ENCODE peak calls at places on chromosome 20, in nine cellular contexts. N is right atrium auricular region; H is cardiac muscle cell; W is breast epithelium; A is suprapubic skin; L is kidney; C is mucosa of descending colon; P is tibial nerve; J is CD8-positive, alpha-beta T cell. M is an unnamed sample. For H3K9me3 and H3K36me3, the result is how much of the 10 kb centered on the place peaks cover.

GRCh38 chr20:51438136-51438535 is 104.4 kb downstream of the NFATC2 start:
- DNase-seq in L (no peak), A (no peak), N (no peak), J (no peak), C (no peak), W (no peak), P (no peak), H (no peak), M (no peak)

GRCh38 chr20:40563296-40563950 is 125.6 kb downstream of the MAFB start:
- DNase-seq in H (no peak), L (peak), A (peak), J (no peak), P (no peak), C (peak), N (no peak), W (no peak), M (no peak)

GRCh38 chr20:3364323-3365013 is 43.0 kb downstream of the DNAAF9 start:
- DNase-seq in H (no peak), W (no peak), J (no peak), L (no peak), C (no peak), A (no peak), N (no peak), P (no peak), M (no peak)

GRCh38 chr20:36998652-36999051 is 47.1 kb upstream of the SAMHD1 start:
- DNase-seq in L (no peak), W (no peak), H (no peak), P (no peak), J (no peak), A (no peak), N (no peak), C (no peak), M (no peak)

GRCh38 chr20:37445041-37445440 is 76.0 kb upstream of the NNAT start:
- DNase-seq in N (no peak), J (no peak), A (no peak), L (no peak), P (no peak), H (no peak), W (no peak), C (no peak), M (no peak)

GRCh38 chr20:35385733-35386132 is 26.0 kb downstream of the UQCC1 start:
- DNase-seq in H (no peak), C (no peak), N (no peak), A (no peak), P (no peak), L (no peak), W (no peak), J (no peak), M (no peak)

GRCh38 chr20:10729785-10730184 is 56.0 kb upstream of the JAG1 start:
- DNase-seq in L (no peak), C (no peak), A (no peak), J (no peak), N (no peak), H (no peak), W (no peak), P (no peak), M (no peak)

GRCh38 chr20:1307571-1307971 is 21.4 kb downstream of the SDCBP2 start:
- DNase-seq in W (no peak), P (no peak), C (no peak), J (no peak), N (no peak), L (peak), A (no peak), H (no peak), M (no peak)

GRCh38 chr20:37565134-37565811 is 37.6 kb upstream of the BLCAP start:
- DNase-seq in C (no peak), L (no peak), J (no peak), H (no peak), W (no peak), P (no peak), N (peak), A (peak), M (no peak)

GRCh38 chr20:35192071-35192872 is 20.4 kb downstream of the PROCR start:
- DNase-seq in N (no peak), P (no peak), A (no peak), L (no peak), W (no peak), J (no peak), H (peak), C (peak), M (no peak)

GRCh38 chr20:7214081-7214740 is 446.7 kb downstream of the BMP2 start:
- DNase-seq in L (no peak), H (no peak), P (no peak), N (no peak), W (no peak), A (no peak), C (no peak), J (no peak), M (no peak)

GRCh38 chr20:4108495-4109306 is 93.3 kb upstream of the RNF24 start:
- DNase-seq in L (no peak), C (peak), P (peak), N (peak), A (no peak), W (peak), J (peak), H (peak), M (peak)

GRCh38 chr20:6407163-6407562 is 284.3 kb upstream of the FERMT1 start:
- DNase-seq in W (no peak), C (no peak), N (no peak), L (no peak), A (no peak), P (no peak), H (no peak), J (no peak), M (no peak)

GRCh38 chr20:51803157-51803854 is 985 bp upstream of the SALL4 start:
- DNase-seq in H (no peak), W (no peak), L (no peak), N (no peak), J (no peak), P (no peak), A (no peak), C (no peak), M (no peak)

GRCh38 chr20:2729791-2730190 is 37.2 kb downstream of the EBF4 start:
- DNase-seq in C (no peak), H (no peak), J (no peak), N (no peak), P (no peak), W (no peak), A (no peak), L (no peak), M (no peak)

GRCh38 chr20:41173161-41173721 is 35.9 kb downstream of the PLCG1 start:
- DNase-seq in J (peak), C (peak), A (peak), L (peak), H (peak), W (peak), P (peak), N (peak), M (peak)

GRCh38 chr20:21006611-21007010 is 99.5 kb downstream of the LINC00237 start:
- DNase-seq in W (no peak), N (no peak), L (no peak), J (no peak), A (no peak), C (no peak), P (no peak), H (no peak), M (no peak)

GRCh38 chr20:35248641-35249475 is 22.4 kb downstream of the MMP24 start:
- DNase-seq in A (no peak), C (no peak), N (no peak), H (no peak), P (no peak), J (no peak), L (no peak), W (peak), M (no peak)

GRCh38 chr20:50224553-50225255 is 34.1 kb downstream of the CEBPB start:
- DNase-seq in L (peak), J (no peak), H (peak), C (peak), P (peak), W (peak), A (peak), N (peak), M (peak)

GRCh38 chr20:37385176-37385575 is 39.2 kb downstream of the SRC start:
- DNase-seq in W (no peak), N (no peak), A (no peak), L (peak), H (no peak), C (no peak), P (no peak), J (no peak), M (no peak)

GRCh38 chr20:59805266-59805665 is 128.2 kb downstream of the SYCP2 start:
- DNase-seq in J (no peak), H (no peak), N (peak), W (no peak), C (no peak), A (no peak), L (no peak), P (peak), M (no peak)

GRCh38 chr20:9025643-9026042 is 43.2 kb upstream of the PLCB4 start:
- DNase-seq in C (no peak), W (no peak), N (no peak), L (no peak), H (no peak), A (no peak), J (no peak), P (no peak), M (no peak)

GRCh38 chr20:36465109-36466080 is 75.9 kb upstream of the MYL9 start:
- DNase-seq in L (no peak), P (peak), J (peak), H (no peak), W (no peak), N (peak), A (no peak), C (peak), M (peak)

GRCh38 chr20:2485662-2486061 is 15.1 kb upstream of the SNRPB start:
- DNase-seq in P (no peak), N (no peak), L (no peak), W (no peak), A (no peak), C (no peak), J (no peak), H (no peak), M (no peak)

GRCh38 chr20:13302647-13303425 is 81.8 kb downstream of the ISM1 start:
- DNase-seq in L (no peak), A (no peak), N (no peak), C (peak), H (peak), P (no peak), W (no peak), J (peak), M (no peak)

GRCh38 chr20:330233-331149 is 5.1 kb downstream of the SOX12 start:
- DNase-seq in P (no peak), W (no peak), L (no peak), N (no peak), A (no peak), J (peak), C (peak), H (peak), M (peak)

GRCh38 chr20:4022386-4023350 is 7.3 kb upstream of the RNF24 start:
- DNase-seq in W (no peak), C (no peak), P (no peak), A (no peak), H (no peak), J (no peak), N (no peak), L (no peak), M (no peak)

GRCh38 chr20:59778615-59779200 is 154.7 kb downstream of the SYCP2 start:
- DNase-seq in P (no peak), L (no peak), N (peak), J (no peak), C (no peak), H (no peak), W (no peak), A (no peak), M (no peak)

GRCh38 chr20:7926767-7927166 is 13.5 kb downstream of the HAO1 start:
- DNase-seq in N (no peak), C (no peak), H (peak), J (no peak), A (no peak), W (no peak), P (no peak), L (no peak), M (no peak)

GRCh38 chr20:10716855-10717254 is 43.1 kb upstream of the JAG1 start:
- DNase-seq in N (no peak), H (no peak), A (no peak), J (no peak), L (no peak), C (no peak), P (no peak), W (no peak), M (no peak)

GRCh38 chr20:30168025-30168799 is 1089.3 kb upstream of the DEFB115 start:
- DNase-seq in L (peak), P (no peak), W (no peak), H (no peak), J (peak), A (no peak), N (no peak), C (no peak), M (no peak)

GRCh38 chr20:30167540-30167939 is 1089.9 kb upstream of the DEFB115 start:
- DNase-seq in W (no peak), H (no peak), L (no peak), P (no peak), J (no peak), A (no peak), N (no peak), C (no peak), M (no peak)

GRCh38 chr20:30168800-30169138 is 1088.7 kb upstream of the DEFB115 start:
- DNase-seq in N (no peak), W (no peak), C (no peak), J (no peak), H (no peak), A (no peak), L (no peak), P (no peak), M (no peak)
- H3K9me3 ChIP-seq in N (under half), W (under half), C (under half), J (under half), H (under half), A (under half), L (under half), P (under half), M (under half)

GRCh38 chr20:63708301-63709148 is 686 bp downstream of the ZGPAT start:
- DNase-seq in P (no peak), J (no peak), C (no peak), W (no peak), L (peak), N (no peak), H (no peak), A (peak), M (peak)

GRCh38 chr20:63705232-63706026 is 2.3 kb downstream of the ARFRP1 start:
- DNase-seq in W (no peak), L (no peak), C (no peak), A (peak), P (no peak), H (no peak), J (no peak), N (no peak), M (peak)

GRCh38 chr20:63707558-63708300 is at the start of the genes ARFRP1 and ZGPAT:
- DNase-seq in J (peak), L (peak), H (peak), N (peak), W (peak), C (peak), A (peak), P (peak), M (peak)

GRCh38 chr20:63706027-63706695 is 1.6 kb downstream of the ARFRP1 start:
- DNase-seq in P (no peak), A (peak), J (no peak), L (no peak), W (no peak), C (no peak), H (no peak), N (no peak), M (no peak)

DNA sequence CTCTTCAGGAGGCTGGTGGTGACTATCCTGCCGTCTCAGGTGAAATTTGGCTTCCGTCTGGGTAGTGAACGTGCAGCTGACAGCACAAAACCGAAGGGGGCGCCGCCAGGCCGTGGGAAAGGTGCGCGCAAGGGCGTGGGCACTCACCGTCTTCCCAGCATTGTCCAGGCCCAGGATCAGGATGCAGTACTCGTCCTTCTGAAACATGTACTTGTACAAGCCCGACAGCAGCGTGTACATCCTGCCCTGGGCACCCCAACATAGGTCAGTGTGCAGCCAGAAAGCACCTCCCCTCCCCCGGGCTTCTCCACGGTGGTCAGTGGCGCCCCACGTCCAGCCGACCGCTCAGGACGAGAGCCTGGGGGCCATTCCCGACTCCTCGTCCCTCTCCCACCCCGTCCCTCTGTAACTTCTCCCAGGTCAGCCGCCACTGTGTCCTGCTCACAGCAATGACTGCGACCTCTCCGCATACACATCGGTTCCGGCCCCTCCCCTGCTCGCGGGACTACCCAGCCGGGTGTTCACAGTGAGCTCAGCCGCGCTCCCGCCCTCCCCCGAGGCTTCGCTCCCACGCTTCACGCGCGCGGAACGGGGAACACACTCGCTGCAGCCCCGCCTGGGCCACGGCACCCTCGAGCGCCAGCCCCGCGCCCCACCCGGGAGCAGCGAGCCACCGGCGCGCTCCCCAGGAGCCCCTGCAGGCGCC is 771 bp downstream of the ARFRP1 start:
- DNase-seq in W (no peak), A (peak), J (peak), H (peak), C (peak), L (peak), P (no peak), N (no peak), M (peak)
- TF ChIP-seq CTCF in W (no peak), A (peak), J (peak), H (peak), C (no peak), L (peak), P (no peak), N (no peak), M (no peak)

DNA sequence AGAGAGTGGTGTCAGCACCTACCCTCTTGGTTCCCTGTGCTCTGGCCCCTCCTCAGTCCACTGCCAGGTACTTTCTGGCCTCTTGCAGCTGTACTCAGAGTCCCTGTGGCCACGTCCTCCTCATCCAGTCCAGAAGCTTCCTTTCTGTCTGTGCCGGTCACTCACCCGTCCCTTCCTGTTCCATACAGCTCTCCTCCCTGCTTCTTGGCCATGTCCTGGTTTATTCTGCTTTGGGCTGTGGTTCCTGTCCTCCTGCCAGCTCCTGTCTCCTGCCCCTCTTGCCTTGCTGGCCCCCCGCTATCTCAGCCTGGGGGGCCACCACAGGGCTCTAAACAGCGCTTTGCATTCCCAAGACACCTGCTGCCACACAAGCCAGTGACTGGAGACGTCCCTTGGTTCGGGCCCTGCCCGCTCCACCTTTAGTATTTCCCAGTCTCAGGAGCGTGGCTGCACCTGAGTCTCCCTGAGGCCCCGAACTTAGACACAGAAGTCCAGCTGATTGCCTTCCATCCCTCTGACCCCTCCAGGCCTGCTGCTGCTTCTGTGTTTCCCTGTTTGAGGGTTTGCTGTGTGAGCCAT is 15.5 kb upstream of the RBM38 start:
- DNase-seq in A (no peak), C (no peak), N (no peak), W (no peak), P (no peak), H (no peak), L (peak), J (no peak), M (no peak)
- H3K36me3 ChIP-seq in A (half or more), C (under half), N (half or more), W (under half), P (under half), H (half or more), L (half or more), J (half or more), M (half or more)

GRCh38 chr20:57760698-57761412 is 51.0 kb upstream of the PMEPA1 start:
- DNase-seq in W (no peak), J (no peak), H (no peak), L (no peak), P (no peak), C (no peak), A (peak), N (no peak), M (no peak)
- H3K9me3 ChIP-seq in W (under half), J (under half), H (under half), L (under half), P (under half), C (under half), A (under half), N (under half), M (under half)

GRCh38 chr20:18394363-18394762 is 72.5 kb downstream of the DZANK1 start:
- DNase-seq in J (no peak), W (no peak), N (no peak), C (no peak), L (no peak), H (no peak), A (no peak), P (no peak), M (no peak)

GRCh38 chr20:18401305-18401704 is 65.5 kb downstream of the DZANK1 start:
- DNase-seq in N (no peak), A (no peak), J (no peak), H (no peak), L (no peak), P (no peak), C (no peak), W (no peak), M (no peak)

GRCh38 chr20:18400460-18400859 is 66.4 kb downstream of the DZANK1 start:
- DNase-seq in J (no peak), P (no peak), H (no peak), W (no peak), C (no peak), L (no peak), N (no peak), A (no peak), M (no peak)

GRCh38 chr20:18395544-18395943 is 71.3 kb downstream of the DZANK1 start:
- DNase-seq in A (no peak), P (no peak), C (no peak), H (no peak), N (no peak), W (no peak), J (no peak), L (no peak), M (no peak)

GRCh38 chr20:18397090-18397489 is 69.7 kb downstream of the DZANK1 start:
- DNase-seq in L (no peak), C (no peak), W (no peak), J (no peak), A (no peak), P (no peak), H (no peak), N (no peak), M (no peak)
- TF ChIP-seq CTCF in L (no peak), C (no peak), W (no peak), J (no peak), A (no peak), P (no peak), H (no peak), N (no peak), M (no peak)

GRCh38 chr20:33646191-33646590 is 15.9 kb upstream of the C20orf144 start:
- DNase-seq in C (no peak), N (no peak), A (peak), P (no peak), L (no peak), H (no peak), J (no peak), W (no peak), M (no peak)
- H3K36me3 ChIP-seq in C (under half), N (under half), A (under half), P (under half), L (under half), H (under half), J (under half), W (under half), M (under half)

DNA sequence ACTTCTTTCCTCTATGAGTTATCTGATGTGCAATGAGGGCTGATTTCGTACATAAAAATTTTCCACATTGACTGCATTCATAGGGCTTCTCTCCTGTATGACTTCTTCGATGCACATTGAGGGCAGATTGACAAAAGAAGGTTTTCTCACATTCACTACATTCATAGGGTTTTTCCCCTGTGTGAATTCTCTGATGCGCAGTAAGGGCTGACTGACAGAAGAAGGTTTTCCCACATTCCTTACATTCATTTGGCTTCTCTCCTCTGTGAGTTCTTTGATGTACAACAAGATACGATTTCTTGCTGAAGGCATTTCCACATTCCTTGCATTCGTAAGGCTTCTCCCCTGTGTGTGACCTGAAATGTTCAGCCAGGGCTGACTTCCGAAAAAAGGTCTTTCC is 11.4 kb downstream of the ZNF334 start:
- DNase-seq in H (no peak), A (no peak), C (no peak), J (no peak), P (no peak), N (no peak), W (no peak), L (no peak), M (no peak)
- H3K9me3 ChIP-seq in H (under half), A (under half), C (under half), J (under half), P (under half), N (under half), W (under half), L (under half), M (under half)

GRCh38 chr20:63290677-63291472 is 2.1 kb upstream of the COL20A1 start:
- DNase-seq in W (no peak), N (no peak), P (no peak), C (peak), J (peak), H (peak), L (no peak), A (no peak), M (peak)
- TF ChIP-seq CTCF in W (peak), N (peak), P (peak), C (peak), J (peak), H (peak), L (peak), A (peak), M (peak)

M was measured in psoas muscle.